ENCODE peak calls at places on chromosome 14, in six cellular contexts. R is stomach, W is upper lobe of right lung, J is GM23338, P is ascending aorta, G is RWPE2. K is an unnamed sample. For H3K36me3, the result is how much of the 10 kb centered on the place peaks cover.

GRCh38 chr14:95064734-95065133 is 92.6 kb downstream of the DICER1 start:
- DNase-seq in R (peak), W (peak), J (no peak), P (peak), G (no peak), K (no peak)

GRCh38 chr14:59116984-59117415 is 71.5 kb upstream of the DAAM1 start:
- DNase-seq in R (no peak), W (no peak), J (no peak), P (no peak), G (no peak), K (no peak)

GRCh38 chr14:75736845-75737485 is 75.9 kb downstream of the TTLL5 start:
- DNase-seq in R (no peak), W (no peak), J (no peak), P (no peak), G (no peak), K (no peak)

GRCh38 chr14:102795060-102795925 is 18.0 kb downstream of the TRAF3 start:
- DNase-seq in R (peak), W (no peak), J (no peak), P (peak), G (no peak), K (peak)

GRCh38 chr14:24123465-24124417 is 6.7 kb upstream of the FITM1 start:
- DNase-seq in R (no peak), W (no peak), J (no peak), P (no peak), G (no peak), K (no peak)

GRCh38 chr14:85867450-85867849 is 337.5 kb downstream of the FLRT2 start:
- DNase-seq in R (no peak), W (no peak), J (peak), P (no peak), G (no peak), K (no peak)

GRCh38 chr14:76761198-76761848 is at the start of gene VASH1:
- DNase-seq in R (peak), W (peak), J (peak), P (no peak), G (peak), K (peak)

GRCh38 chr14:24147761-24148428 is 597 bp downstream of the RNF31 start:
- DNase-seq in R (no peak), W (no peak), J (no peak), P (peak), G (no peak), K (no peak)

GRCh38 chr14:75257241-75257640 is 21.4 kb upstream of the FOS start:
- DNase-seq in R (no peak), W (no peak), J (no peak), P (no peak), G (no peak), K (peak)

GRCh38 chr14:77313374-77313773 is 7.3 kb downstream of the POMT2 start:
- DNase-seq in R (no peak), W (no peak), J (no peak), P (no peak), G (no peak), K (no peak)

GRCh38 chr14:106850913-106851825 is 1324.8 kb downstream of the TMEM121 start:
- DNase-seq in R (no peak), W (no peak), J (no peak), P (no peak), G (no peak), K (no peak)

GRCh38 chr14:72543325-72543724 is 350.6 kb downstream of the DPF3 start:
- DNase-seq in R (no peak), W (no peak), J (no peak), P (no peak), G (no peak), K (no peak)

GRCh38 chr14:89988787-89989186 is 33.1 kb downstream of the TDP1 start:
- DNase-seq in R (no peak), W (no peak), J (peak), P (no peak), G (no peak), K (no peak)
- H3K36me3 ChIP-seq in R (half or more), W (under half), J (under half), P (under half), G (half or more), K (under half)

GRCh38 chr14:45246633-45247173 is 6.3 kb downstream of the MIS18BP1 start:
- DNase-seq in R (no peak), W (no peak), J (no peak), P (no peak), G (no peak), K (no peak)

GRCh38 chr14:45251912-45252311 is 1.1 kb downstream of the MIS18BP1 start:
- DNase-seq in R (no peak), W (no peak), J (no peak), P (no peak), G (no peak), K (no peak)

GRCh38 chr14:45249847-45250575 is 3.0 kb downstream of the MIS18BP1 start:
- DNase-seq in R (no peak), W (no peak), J (no peak), P (no peak), G (no peak), K (no peak)

GRCh38 chr14:45246151-45246550 is 6.9 kb downstream of the MIS18BP1 start:
- DNase-seq in R (no peak), W (no peak), J (no peak), P (no peak), G (no peak), K (no peak)

DNA sequence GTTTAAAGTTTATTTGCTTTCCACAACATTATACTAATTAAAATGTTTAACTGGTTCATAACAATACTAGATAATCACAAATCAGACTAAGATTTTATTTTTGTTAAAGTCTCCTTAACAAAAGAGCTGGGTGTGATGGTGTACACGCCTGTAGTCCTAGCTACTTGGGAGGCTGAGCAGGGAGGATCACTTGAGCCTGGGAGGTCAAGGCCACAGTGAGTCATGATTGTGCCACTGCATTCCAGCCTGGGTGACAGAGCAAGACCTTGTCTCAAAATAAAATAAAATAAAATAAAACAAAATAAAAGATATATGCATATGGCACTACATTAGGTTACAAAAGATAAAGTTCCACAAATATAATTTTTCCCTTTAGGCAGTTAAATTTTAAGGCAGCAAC is 5.6 kb downstream of the MIS18BP1 start:
- DNase-seq in R (no peak), W (no peak), J (no peak), P (no peak), G (no peak), K (no peak)
- H3K36me3 ChIP-seq in R (under half), W (under half), J (under half), P (under half), G (under half), K (under half)

GRCh38 chr14:104714066-104714465 is 10.0 kb upstream of the ADSS1 start:
- DNase-seq in R (no peak), W (no peak), J (no peak), P (no peak), G (no peak), K (peak)
- H3K36me3 ChIP-seq in R (half or more), W (half or more), J (under half), P (half or more), G (half or more), K (under half)

GRCh38 chr14:26286066-26286791 is 311.6 kb downstream of the NOVA1 start:
- DNase-seq in R (no peak), W (no peak), J (no peak), P (no peak), G (no peak), K (no peak)

GRCh38 chr14:26276757-26277156 is 321.1 kb downstream of the NOVA1 start:
- DNase-seq in R (no peak), W (no peak), J (peak), P (no peak), G (no peak), K (peak)

GRCh38 chr14:26281280-26281998 is 316.4 kb downstream of the NOVA1 start:
- DNase-seq in R (no peak), W (no peak), J (peak), P (no peak), G (no peak), K (no peak)

GRCh38 chr14:26286806-26287205 is 311.0 kb downstream of the NOVA1 start:
- DNase-seq in R (no peak), W (no peak), J (no peak), P (no peak), G (no peak), K (no peak)

DNA sequence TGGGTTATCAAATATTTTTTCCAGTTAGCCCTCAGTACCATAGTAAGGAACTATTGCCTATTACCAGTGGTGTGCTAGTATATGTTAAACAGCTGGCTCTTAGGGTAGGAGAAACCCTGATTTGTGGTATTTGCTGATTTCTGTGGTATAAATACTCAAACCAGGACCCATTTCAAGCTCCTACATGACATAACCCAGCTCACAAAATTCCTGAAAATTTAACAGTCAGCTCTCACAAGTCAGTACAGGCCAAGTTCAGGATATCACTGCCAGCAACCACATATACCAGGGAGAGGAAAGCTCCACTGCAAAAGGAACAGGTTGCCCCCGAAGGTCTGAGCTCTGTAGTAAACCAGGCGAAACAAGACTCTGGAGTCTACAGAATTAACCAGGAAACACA is 315.3 kb downstream of the NOVA1 start:
- DNase-seq in R (no peak), W (no peak), J (no peak), P (no peak), G (no peak), K (no peak)
- H3K36me3 ChIP-seq in R (under half), W (under half), J (under half), P (under half), G (under half), K (under half)

GRCh38 chr14:100294213-100294962 is 11.9 kb downstream of the SLC25A29 start:
- DNase-seq in R (no peak), W (peak), J (no peak), P (peak), G (no peak), K (peak)
- H3K36me3 ChIP-seq in R (under half), W (under half), J (under half), P (under half), G (under half), K (under half)

GRCh38 chr14:105456736-105457703 is 17.6 kb upstream of the CRIP2 start:
- DNase-seq in R (no peak), W (no peak), J (no peak), P (no peak), G (no peak), K (no peak)

GRCh38 chr14:105455766-105456660 is 18.6 kb upstream of the CRIP2 start:
- DNase-seq in R (no peak), W (no peak), J (no peak), P (no peak), G (no peak), K (no peak)

GRCh38 chr14:105452963-105453362 is 21.7 kb upstream of the CRIP2 start:
- DNase-seq in R (no peak), W (no peak), J (no peak), P (no peak), G (no peak), K (no peak)

GRCh38 chr14:105453847-105454246 is 20.8 kb upstream of the CRIP2 start:
- DNase-seq in R (no peak), W (no peak), J (no peak), P (no peak), G (no peak), K (no peak)

GRCh38 chr14:105455086-105455640 is 19.5 kb upstream of the CRIP2 start:
- DNase-seq in R (no peak), W (no peak), J (no peak), P (no peak), G (no peak), K (no peak)
- H3K36me3 ChIP-seq in R (half or more), W (half or more), J (under half), P (half or more), G (half or more), K (under half)

DNA sequence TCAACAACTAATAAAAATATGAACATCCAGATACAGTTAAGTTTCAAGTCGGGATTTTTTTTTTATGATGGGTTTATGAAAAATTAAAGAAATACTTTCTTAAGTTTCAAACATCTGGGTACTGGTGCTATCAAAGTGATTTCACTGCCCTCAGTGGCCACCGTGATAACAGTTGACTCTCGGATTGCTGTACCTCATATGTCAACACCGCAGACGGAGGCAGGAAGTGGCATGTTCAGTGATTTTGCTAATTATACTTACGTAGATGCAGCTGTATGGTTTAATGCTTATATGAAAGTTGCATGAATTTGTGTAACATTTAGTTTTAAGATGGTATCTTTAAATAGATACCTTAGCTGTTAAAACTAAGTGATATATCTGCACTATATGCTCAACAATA is 20.8 kb upstream of the FBLN5 start:
- DNase-seq in R (no peak), W (no peak), J (no peak), P (no peak), G (no peak), K (no peak)
- H3K36me3 ChIP-seq in R (half or more), W (half or more), J (under half), P (under half), G (half or more), K (under half)

DNA sequence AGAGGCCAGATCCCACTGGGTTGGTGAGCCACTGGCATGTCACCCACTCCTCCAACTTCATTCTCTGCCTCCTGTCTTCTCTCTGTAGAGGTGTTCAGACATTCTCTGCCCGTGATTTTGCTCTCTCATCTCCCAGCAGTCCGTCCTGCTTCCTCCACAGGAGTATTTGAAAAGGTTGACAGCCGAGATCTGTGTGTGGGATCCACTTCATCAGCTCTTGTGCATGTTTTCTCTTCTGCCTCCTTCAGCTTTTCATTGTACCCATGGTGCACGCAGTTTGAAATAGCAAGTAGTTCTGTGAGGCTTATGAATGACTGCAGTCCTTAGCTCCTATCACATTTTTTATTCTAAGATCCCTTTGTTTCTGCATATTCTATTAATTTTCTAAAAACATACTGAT is 34.8 kb downstream of the ZC3H14 start:
- DNase-seq in R (no peak), W (no peak), J (no peak), P (no peak), G (no peak), K (no peak)
- H3K36me3 ChIP-seq in R (half or more), W (half or more), J (under half), P (half or more), G (half or more), K (under half)

GRCh38 chr14:92160619-92161018 is 38.9 kb downstream of the CPSF2 start:
- DNase-seq in R (no peak), W (no peak), J (no peak), P (no peak), G (no peak), K (no peak)

GRCh38 chr14:92161521-92161920 is 39.8 kb downstream of the CPSF2 start:
- DNase-seq in R (no peak), W (no peak), J (no peak), P (no peak), G (no peak), K (no peak)

DNA sequence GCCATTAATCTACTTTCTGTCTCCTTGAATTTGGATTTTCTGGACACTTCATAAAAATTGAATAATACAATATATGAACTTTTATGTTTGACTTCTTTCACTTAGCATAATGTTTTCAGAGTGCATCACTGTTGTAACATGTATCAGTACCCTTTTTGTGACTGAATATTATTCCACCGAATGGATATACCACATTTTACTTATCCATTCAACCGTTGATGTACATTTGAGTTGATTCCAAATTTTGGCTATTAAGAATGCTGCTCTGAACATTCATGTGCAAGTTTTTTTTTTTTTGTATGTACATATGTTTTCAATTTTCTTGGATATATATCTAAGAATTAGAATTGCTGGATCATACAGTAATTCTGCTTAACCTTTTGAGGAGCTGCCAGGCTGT is 43.2 kb downstream of the CPSF2 start:
- DNase-seq in R (no peak), W (no peak), J (no peak), P (no peak), G (no peak), K (no peak)
- H3K36me3 ChIP-seq in R (half or more), W (under half), J (under half), P (half or more), G (half or more), K (under half)

GRCh38 chr14:23079716-23080115 is 15.2 kb downstream of the ACIN1 start:
- DNase-seq in R (no peak), W (no peak), J (no peak), P (peak), G (no peak), K (no peak)
- H3K36me3 ChIP-seq in R (half or more), W (half or more), J (half or more), P (half or more), G (half or more), K (under half)

K was measured in H7.